ENCODE peak calls at places on chromosome 14, in eight cellular contexts. C is WTC11, H is MCF 10A, B is mesothelial cell of epicardium, U is stomach, N is astrocyte of the cerebellum, A is astrocyte of the spinal cord, F is IMR-90. S is an unnamed sample.

GRCh38 chr14:30908826-30909225 is 34.5 kb downstream of the COCH start:
- DNase-seq in N (no peak), B (no peak), F (no peak), H (no peak), A (no peak), C (no peak), U (no peak), S (no peak)

GRCh38 chr14:62957562-62957961 is 87.7 kb downstream of the KCNH5 start:
- DNase-seq in U (no peak), H (peak), C (no peak), N (peak), A (peak), F (peak), B (no peak), S (no peak)

GRCh38 chr14:88551094-88551870 is 3.5 kb downstream of the PTPN21 start:
- DNase-seq in U (peak), H (peak), C (peak), B (peak), A (peak), N (peak), F (peak), S (peak)

GRCh38 chr14:94097091-94097490 is 13.4 kb upstream of the IFI27 start:
- DNase-seq in A (no peak), U (no peak), N (no peak), H (no peak), C (no peak), B (no peak), F (no peak), S (no peak)

GRCh38 chr14:69695664-69696527 is 71.0 kb upstream of the SRSF5 start:
- DNase-seq in H (peak), N (peak), U (peak), C (no peak), F (peak), B (no peak), A (peak), S (no peak)

GRCh38 chr14:35534884-35535793 is 1.2 kb downstream of the INSM2 start:
- DNase-seq in N (peak), H (peak), C (peak), F (peak), B (peak), U (peak), A (peak), S (peak)

GRCh38 chr14:64880382-64881121 is 845 bp upstream of the SPTB start:
- DNase-seq in F (no peak), U (peak), B (peak), H (peak), C (peak), N (no peak), A (no peak), S (peak)

GRCh38 chr14:51738754-51739153 is 87.0 kb downstream of the FRMD6 start:
- DNase-seq in H (no peak), F (no peak), A (no peak), N (no peak), B (no peak), U (no peak), C (peak), S (no peak)

GRCh38 chr14:95415993-95416392 is 96.3 kb upstream of the CLMN start:
- DNase-seq in B (no peak), N (no peak), U (no peak), A (no peak), C (no peak), F (no peak), H (no peak), S (no peak)

GRCh38 chr14:96626916-96627315 is 124.7 kb downstream of the PAPOLA start:
- DNase-seq in A (no peak), C (no peak), H (no peak), F (no peak), U (no peak), N (no peak), B (no peak), S (no peak)

GRCh38 chr14:100605230-100605629 is 18.0 kb upstream of the BEGAIN start:
- DNase-seq in H (no peak), F (no peak), C (no peak), B (no peak), N (no peak), U (no peak), A (no peak), S (no peak)

GRCh38 chr14:83757896-83758295 is 1772.0 kb upstream of the FLRT2 start:
- DNase-seq in B (no peak), A (no peak), N (no peak), U (no peak), C (no peak), H (no peak), F (peak), S (no peak)

GRCh38 chr14:61927521-61927920 is 165.3 kb downstream of the SNAPC1 start:
- DNase-seq in U (no peak), F (peak), A (peak), C (no peak), B (no peak), N (peak), H (peak), S (no peak)

GRCh38 chr14:86570371-86570770 is 1040.4 kb downstream of the FLRT2 start:
- DNase-seq in U (no peak), A (no peak), F (no peak), C (no peak), N (no peak), H (no peak), B (no peak), S (no peak)

GRCh38 chr14:74558655-74559054 is 53.4 kb downstream of the LTBP2 start:
- DNase-seq in N (no peak), B (no peak), H (no peak), A (peak), U (no peak), F (peak), C (no peak), S (no peak)

GRCh38 chr14:52551696-52552062 is 626 bp downstream of the TXNDC16 start:
- DNase-seq in C (no peak), U (no peak), H (peak), A (peak), N (no peak), B (no peak), F (peak), S (no peak)

GRCh38 chr14:91154851-91155625 is 41.2 kb downstream of the DGLUCY start:
- DNase-seq in H (peak), A (peak), C (no peak), B (no peak), F (peak), U (peak), N (no peak), S (peak)

GRCh38 chr14:50023671-50024490 is 92.5 kb downstream of the VCPKMT start:
- DNase-seq in N (peak), B (no peak), F (peak), C (no peak), H (peak), U (no peak), A (peak), S (no peak)

GRCh38 chr14:60204104-60204842 is 39.1 kb upstream of the DHRS7 start:
- DNase-seq in B (no peak), H (no peak), C (no peak), N (no peak), F (no peak), U (no peak), A (no peak), S (no peak)

GRCh38 chr14:42047421-42048045 is 440.9 kb downstream of the LRFN5 start:
- DNase-seq in A (no peak), U (no peak), N (no peak), C (no peak), H (no peak), B (no peak), F (peak), S (no peak)

GRCh38 chr14:26056232-26056631 is 541.6 kb downstream of the NOVA1 start:
- DNase-seq in A (no peak), H (no peak), B (no peak), N (no peak), F (no peak), C (no peak), U (no peak), S (no peak)

GRCh38 chr14:77459072-77459723 is 1.3 kb downstream of the AHSA1 start:
- DNase-seq in N (peak), B (peak), U (peak), H (peak), A (peak), F (peak), C (peak), S (peak)

GRCh38 chr14:30389134-30389900 is 169.6 kb upstream of the G2E3 start:
- DNase-seq in H (peak), U (no peak), F (no peak), A (peak), N (peak), B (no peak), C (no peak), S (no peak)

GRCh38 chr14:94620597-94620996 is 8.4 kb downstream of the SERPINA3 start:
- DNase-seq in U (no peak), C (no peak), N (no peak), A (no peak), F (no peak), H (no peak), B (no peak), S (no peak)

GRCh38 chr14:21891921-21892320 is 218.3 kb upstream of the OR4E1 start:
- DNase-seq in B (no peak), F (no peak), A (no peak), N (no peak), U (no peak), H (no peak), C (no peak), S (no peak)

GRCh38 chr14:62796431-62796830 is 248.8 kb downstream of the KCNH5 start:
- DNase-seq in N (no peak), B (no peak), F (no peak), H (peak), U (no peak), C (no peak), A (no peak), S (no peak)

GRCh38 chr14:99564256-99564902 is 39.6 kb downstream of the CCDC85C start:
- DNase-seq in A (peak), H (peak), C (no peak), F (peak), U (peak), N (peak), B (no peak), S (no peak)

GRCh38 chr14:21072102-21072501 is 2.0 kb downstream of the ARHGEF40 start:
- DNase-seq in A (peak), U (no peak), C (no peak), N (no peak), H (peak), B (no peak), F (peak), S (no peak)

GRCh38 chr14:37197421-37198272 is at the start of gene MIPOL1:
- DNase-seq in C (peak), H (peak), B (peak), F (peak), A (peak), U (peak), N (peak), S (no peak)

GRCh38 chr14:90815817-90816662 is at the start of gene TTC7B:
- DNase-seq in C (peak), B (peak), N (no peak), F (peak), H (peak), A (no peak), U (peak), S (no peak)

GRCh38 chr14:28676481-28676880 is 90.1 kb upstream of the FOXG1 start:
- DNase-seq in N (no peak), B (no peak), H (peak), A (peak), F (peak), U (no peak), C (no peak), S (no peak)

GRCh38 chr14:24238123-24238522 is 4.3 kb downstream of the TINF2 start:
- DNase-seq in B (no peak), N (no peak), F (no peak), U (no peak), H (peak), C (no peak), A (no peak), S (no peak)

GRCh38 chr14:80872645-80873044 is 68.9 kb downstream of the CEP128 start:
- DNase-seq in N (no peak), A (no peak), B (no peak), U (no peak), H (no peak), C (no peak), F (peak), S (no peak)

GRCh38 chr14:77554816-77555599 is 56.4 kb upstream of the ISM2 start:
- DNase-seq in H (no peak), U (no peak), B (no peak), A (no peak), N (no peak), C (no peak), F (no peak), S (no peak)

GRCh38 chr14:58151264-58151700 is 731 bp downstream of the ARMH4 start:
- DNase-seq in F (no peak), A (peak), C (peak), U (no peak), N (no peak), B (no peak), H (no peak), S (no peak)

GRCh38 chr14:24298892-24299254 is 707 bp downstream of the DHRS1 start:
- DNase-seq in C (no peak), F (peak), B (no peak), U (no peak), N (no peak), H (peak), A (peak), S (no peak)

GRCh38 chr14:32618991-32619390 is 289.9 kb downstream of the AKAP6 start:
- DNase-seq in B (no peak), H (no peak), F (no peak), N (no peak), U (no peak), C (no peak), A (no peak), S (no peak)

GRCh38 chr14:93579178-93579577 is 148.4 kb downstream of the UNC79 start:
- DNase-seq in B (no peak), A (no peak), H (no peak), U (no peak), F (no peak), N (no peak), C (no peak), S (no peak)

GRCh38 chr14:50756300-50756699 is 74.7 kb downstream of the NIN start:
- DNase-seq in C (no peak), F (no peak), A (no peak), B (no peak), N (no peak), H (no peak), U (no peak), S (no peak)

GRCh38 chr14:100842799-100843198 is 16.9 kb downstream of the MEG3 start:
- DNase-seq in C (no peak), N (peak), U (no peak), H (peak), F (peak), A (peak), B (no peak), S (no peak)

GRCh38 chr14:104001003-104001402 is 58.7 kb upstream of the RD3L start:
- DNase-seq in C (peak), B (no peak), H (peak), F (no peak), U (no peak), N (no peak), A (no peak), S (peak)
- TF ChIP-seq CTCF in C (peak), B (no peak), H (no peak), F (peak), U (no peak), N (no peak), A (peak), S (peak)

DNA sequence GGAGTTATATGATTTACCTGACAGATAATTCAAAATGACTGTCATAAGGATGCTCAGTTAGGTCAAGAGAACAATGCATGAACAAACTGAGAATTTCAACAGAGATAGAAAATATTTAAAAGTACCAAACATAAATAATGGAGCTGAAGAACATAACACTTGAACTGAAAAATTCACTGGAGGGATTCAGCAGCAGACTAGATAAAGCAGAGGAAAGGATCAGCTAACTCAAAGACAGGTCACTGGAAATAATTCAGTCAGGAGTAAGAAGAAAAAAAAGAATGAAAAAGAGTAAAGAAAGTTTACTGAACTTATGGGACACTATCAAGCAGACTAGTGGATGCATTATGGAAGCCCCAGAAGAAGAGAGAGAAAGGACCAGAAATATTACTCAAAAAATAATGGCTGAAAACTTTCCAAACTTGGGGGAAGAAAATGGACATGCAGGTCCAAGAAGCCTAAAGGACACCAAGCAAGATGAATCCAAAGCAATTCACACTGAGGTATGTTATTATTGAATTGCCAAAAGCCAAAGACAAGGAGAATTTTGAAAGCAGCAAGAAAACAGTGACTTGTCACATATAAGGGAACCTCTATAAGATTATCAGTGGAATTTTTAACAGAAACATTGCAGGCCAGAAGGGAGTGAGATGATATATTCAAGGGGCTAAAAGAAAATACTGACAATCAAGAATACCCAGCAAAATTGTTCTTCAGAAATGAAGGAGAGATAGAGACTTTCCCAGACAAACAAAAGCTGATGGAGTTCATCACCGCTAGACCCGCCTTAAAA is 78.7 kb downstream of the GCH1 start:
- DNase-seq in C (no peak), A (no peak), N (no peak), H (no peak), B (no peak), U (no peak), F (no peak), S (no peak)
- TF ChIP-seq CTCF in C (no peak), A (no peak), N (no peak), H (no peak), B (no peak), U (no peak), F (no peak), S (no peak)

GRCh38 chr14:78902010-78902623 is 731.9 kb downstream of the NRXN3 start:
- DNase-seq in F (peak), A (peak), B (peak), H (peak), N (peak), U (peak), C (peak), S (no peak)
- TF ChIP-seq CTCF in F (peak), A (peak), B (peak), H (peak), N (peak), U (no peak), C (peak), S (peak)

GRCh38 chr14:71208702-71209357 is 301.6 kb downstream of the PCNX1 start:
- DNase-seq in A (no peak), B (no peak), C (no peak), F (no peak), H (no peak), U (no peak), N (no peak), S (no peak)
- TF ChIP-seq CTCF in A (no peak), B (no peak), C (no peak), F (peak), H (peak), U (no peak), N (no peak), S (no peak)

S was measured in natural killer cell.